ENCODE peak calls at places on chromosomes 12 and 14, in four cellular contexts. D is transverse colon, U is GM12865, L is NB4. E is an unnamed sample.

GRCh38 chr12:89951694-89952060 is 243.0 kb upstream of the ATP2B1 start:
- DNase-seq in L (no peak), U (no peak), D (no peak), E (no peak)

GRCh38 chr12:86283607-86284006 is 27.4 kb upstream of the MGAT4C start:
- DNase-seq in U (no peak), D (no peak), L (no peak), E (no peak)

GRCh38 chr12:124107299-124107698 is 134.3 kb downstream of the ZNF664 start:
- DNase-seq in L (no peak), U (no peak), D (no peak), E (no peak)

GRCh38 chr14:99774526-99775307 is 18.5 kb upstream of the EML1 start:
- DNase-seq in D (peak), U (no peak), L (peak), E (no peak)

GRCh38 chr14:86838363-86838762 is 1154.6 kb downstream of the GALC start:
- DNase-seq in U (peak), D (no peak), L (peak), E (no peak)

GRCh38 chr12:124273630-124274029 is 21.3 kb upstream of the RFLNA start:
- DNase-seq in U (peak), D (no peak), L (peak), E (peak)

GRCh38 chr14:88612981-88613380 is 50.1 kb downstream of the ZC3H14 start:
- DNase-seq in L (no peak), U (no peak), D (no peak), E (no peak)

GRCh38 chr14:21241218-21241819 is 27.9 kb downstream of the HNRNPC start:
- DNase-seq in U (no peak), L (peak), D (no peak), E (no peak)

GRCh38 chr12:96208346-96208745 is 14.2 kb downstream of the ELK3 start:
- DNase-seq in U (no peak), D (no peak), L (no peak), E (no peak)

GRCh38 chr14:61107148-61107641 is 126.2 kb downstream of the SLC38A6 start:
- DNase-seq in L (no peak), U (no peak), D (no peak), E (no peak)

GRCh38 chr14:65144170-65144569 is 41.9 kb upstream of the MAX start:
- DNase-seq in L (no peak), D (no peak), U (no peak), E (no peak)

GRCh38 chr14:102943979-102944378 is 21.5 kb downstream of the AMN start:
- DNase-seq in U (no peak), L (no peak), D (no peak), E (no peak)

GRCh38 chr12:125032466-125033152 is 32.6 kb upstream of the AACS start:
- DNase-seq in U (no peak), D (no peak), L (no peak), E (no peak)

DNA sequence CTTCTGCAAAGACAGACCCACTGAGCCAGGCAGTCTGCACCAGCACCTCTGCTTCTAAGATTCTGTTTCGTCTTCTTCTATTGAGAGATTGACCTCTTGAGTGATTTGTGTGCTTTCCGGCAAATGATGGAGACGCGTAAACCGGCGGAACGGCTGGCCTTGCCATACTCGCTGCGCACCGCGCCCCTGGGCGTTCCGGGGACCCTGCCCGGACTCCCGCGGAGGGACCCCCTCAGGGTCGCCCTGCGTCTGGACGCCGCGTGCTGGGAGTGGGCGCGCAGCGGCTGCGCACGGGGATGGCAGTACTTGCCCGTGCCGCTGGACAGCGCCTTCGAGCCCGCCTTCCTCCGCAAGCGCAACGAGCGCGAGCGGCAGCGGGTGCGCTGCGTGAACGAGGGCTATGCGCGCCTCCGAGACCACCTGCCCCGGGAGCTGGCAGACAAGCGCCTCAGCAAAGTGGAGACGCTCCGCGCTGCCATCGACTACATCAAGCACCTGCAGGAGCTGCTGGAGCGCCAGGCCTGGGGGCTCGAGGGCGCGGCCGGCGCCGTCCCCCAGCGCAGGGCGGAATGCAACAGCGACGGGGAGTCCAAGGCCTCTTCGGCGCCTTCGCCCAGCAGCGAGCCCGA is 703 bp downstream of the ASCL4 start:
- DNase-seq in L (no peak), U (no peak), D (no peak), E (no peak)
- TF ChIP-seq CTCF in L (no peak), U (no peak), D (no peak), E (no peak)

DNA sequence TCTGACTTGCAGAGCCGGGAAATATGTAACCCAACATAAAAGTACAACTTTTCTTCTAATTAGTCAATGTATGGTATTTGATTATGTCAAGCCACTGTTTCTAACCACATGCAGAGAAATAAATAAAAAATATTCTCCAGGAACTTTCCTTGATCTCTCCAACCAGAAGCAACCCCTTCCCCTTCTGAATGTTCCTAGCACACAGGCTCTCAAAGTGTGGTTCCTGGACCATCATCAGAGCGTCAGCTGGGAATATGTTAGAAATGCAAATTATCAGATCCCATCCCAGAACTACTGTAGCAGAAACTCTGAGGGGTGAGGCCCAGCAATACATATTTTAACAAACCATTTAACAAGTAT is 21.0 kb upstream of the ITPR2 start:
- DNase-seq in D (no peak), U (no peak), L (no peak), E (no peak)
- TF ChIP-seq CTCF in D (no peak), U (no peak), L (no peak), E (no peak)

DNA sequence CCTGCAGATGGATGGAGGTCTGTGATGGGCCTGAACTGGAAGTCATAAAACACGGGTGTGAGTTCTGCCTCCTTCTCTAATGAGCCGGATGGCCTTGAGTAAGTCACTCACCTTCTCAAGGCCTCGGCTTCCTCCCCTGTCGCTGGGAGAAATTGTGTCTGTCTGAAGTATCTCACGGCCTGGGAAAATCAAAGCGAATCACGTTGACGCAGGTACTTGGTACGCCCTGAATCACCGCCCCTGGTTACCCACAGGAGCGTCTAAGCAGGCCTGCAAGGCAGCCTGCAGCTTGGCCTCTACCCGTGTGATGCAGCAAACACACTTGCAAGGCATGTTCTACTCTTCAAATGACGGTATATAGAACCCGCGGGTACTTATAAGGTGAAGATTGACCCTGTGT is 28.1 kb upstream of the CD9 start:
- DNase-seq in U (no peak), L (no peak), D (no peak), E (no peak)
- TF ChIP-seq CTCF in U (no peak), L (no peak), D (no peak), E (no peak)

DNA sequence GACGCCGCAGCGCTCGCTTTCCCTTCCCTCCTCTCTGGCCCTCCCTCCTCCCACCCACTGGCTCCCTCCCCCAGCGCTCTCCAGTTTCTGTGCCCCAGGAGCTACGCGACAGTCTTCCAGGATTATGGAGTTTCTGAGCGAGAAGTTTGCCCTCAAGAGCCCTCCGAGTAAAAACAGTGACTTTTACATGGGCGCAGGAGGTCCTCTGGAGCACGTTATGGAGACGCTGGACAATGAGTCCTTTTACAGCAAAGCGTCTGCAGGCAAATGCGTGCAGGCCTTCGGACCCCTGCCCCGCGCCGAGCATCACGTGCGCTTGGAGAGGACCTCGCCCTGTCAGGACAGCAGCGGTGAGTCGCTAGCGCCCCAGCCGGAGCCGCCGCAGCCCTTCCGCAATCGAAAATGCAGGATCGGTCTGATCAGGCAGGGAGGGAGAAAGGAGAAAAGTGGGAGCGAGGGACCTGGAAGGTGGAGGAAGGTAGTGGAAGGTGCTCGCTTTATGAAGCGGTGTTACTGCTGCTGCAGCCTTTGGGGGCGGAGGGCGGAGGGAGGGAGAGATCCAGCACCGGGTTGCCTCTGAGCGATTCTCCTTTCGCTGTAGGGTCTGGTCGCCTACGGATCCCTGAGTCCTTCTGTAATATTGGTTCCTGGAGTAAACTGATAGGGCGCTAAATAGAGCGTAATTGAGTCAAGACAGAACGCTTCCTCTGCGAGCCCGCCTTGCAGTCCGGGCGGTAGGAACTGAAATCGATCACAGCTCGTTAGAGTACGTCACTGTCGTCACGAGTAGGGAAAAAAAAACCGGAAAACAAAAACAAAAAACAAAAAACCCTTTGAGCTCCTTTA is at the start of gene ALX1:
- DNase-seq in D (peak), L (no peak), U (no peak), E (peak)
- TF ChIP-seq CTCF in D (no peak), L (no peak), U (no peak), E (no peak)

DNA sequence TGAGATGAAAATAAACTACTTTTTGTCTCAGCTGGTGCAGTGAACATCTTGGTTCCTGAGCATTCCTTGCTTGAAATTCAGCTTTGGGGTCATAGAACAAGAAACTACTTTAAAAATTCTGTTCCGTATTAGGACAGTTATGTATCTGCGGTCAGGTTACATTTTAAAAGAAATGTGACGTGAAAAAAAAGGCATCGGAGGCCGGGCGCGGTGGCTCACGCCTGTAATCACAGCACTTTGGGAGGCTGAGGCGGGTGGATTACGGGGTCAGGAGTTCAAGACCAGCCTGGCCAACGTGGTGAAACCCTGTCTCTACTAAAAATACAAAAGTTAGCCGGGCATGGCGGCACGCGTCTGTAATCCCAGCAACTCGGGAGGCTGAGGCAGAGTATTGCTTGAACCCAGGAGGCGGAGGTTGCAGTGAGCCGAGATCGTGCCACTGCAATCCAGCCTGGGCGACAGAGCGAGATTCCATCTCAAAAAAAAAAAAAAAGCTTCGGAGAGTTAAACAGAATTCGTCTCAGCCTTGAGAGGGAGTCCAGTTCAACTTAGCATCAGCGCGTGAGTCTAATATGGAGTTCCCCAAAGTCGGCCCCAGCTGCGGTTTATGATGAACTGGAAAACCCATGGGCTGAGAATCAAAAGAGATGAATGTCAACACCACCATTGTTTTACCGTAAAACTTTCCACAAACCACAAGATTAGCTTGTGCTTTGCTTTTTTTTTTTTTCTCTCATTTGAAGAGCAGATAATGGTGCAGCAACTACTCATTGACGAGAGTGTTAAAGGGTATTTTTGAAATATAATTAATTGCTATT is 2.1 kb upstream of the SLC2A13 start:
- DNase-seq in D (no peak), L (no peak), U (peak), E (no peak)
- TF ChIP-seq CTCF in D (peak), L (no peak), U (no peak), E (no peak)

GRCh38 chr12:57491393-57492280 is 3.8 kb downstream of the MARS1 start:
- DNase-seq in L (peak), U (peak), D (no peak), E (no peak)
- TF ChIP-seq CTCF in L (peak), U (peak), D (no peak), E (no peak)

DNA sequence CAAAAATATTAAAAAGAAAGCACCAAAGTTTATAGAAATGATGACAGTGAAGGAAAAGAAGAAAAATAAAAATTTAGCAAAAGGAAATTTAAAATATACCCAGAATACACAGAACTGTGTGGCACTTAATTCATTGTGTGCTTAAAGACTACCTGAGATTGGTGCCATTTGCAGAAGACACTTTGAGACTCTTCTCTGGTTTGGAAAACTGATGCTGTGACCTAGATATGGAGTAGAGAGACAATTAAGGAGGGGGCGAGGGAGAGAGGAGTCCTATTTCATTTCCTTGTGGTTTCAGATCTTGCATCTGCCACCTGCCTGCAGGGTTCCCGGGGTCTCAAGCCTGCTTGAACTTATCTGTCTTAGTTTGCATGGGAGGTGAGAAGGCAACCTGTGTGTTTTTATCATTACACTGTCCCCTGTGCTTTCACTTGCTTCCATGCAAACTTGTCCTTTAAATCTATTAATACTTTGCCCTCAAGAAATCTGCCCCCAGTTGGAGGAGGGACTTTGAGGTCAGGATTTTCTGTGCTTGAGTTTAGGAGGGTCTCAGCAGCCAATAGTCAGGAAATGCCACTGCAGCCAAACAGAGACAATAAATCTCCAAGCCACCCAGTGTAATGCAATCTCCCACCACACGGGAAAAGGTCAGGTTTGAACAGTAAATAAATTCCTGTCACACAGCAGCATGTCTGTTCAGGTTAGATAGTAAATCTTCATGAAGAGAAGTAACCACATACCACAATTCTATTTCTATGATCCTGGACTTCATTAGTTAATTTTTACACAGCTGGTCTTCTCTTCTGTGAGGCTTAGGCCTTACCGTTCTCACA is 119.4 kb downstream of the CAND1 start:
- DNase-seq in D (no peak), U (no peak), L (no peak), E (no peak)
- TF ChIP-seq CTCF in D (no peak), U (no peak), L (no peak), E (no peak)

GRCh38 chr12:51217133-51217967 is 512 bp downstream of the POU6F1 start:
- DNase-seq in U (peak), D (peak), L (peak), E (peak)
- TF ChIP-seq CTCF in U (peak), D (peak), L (peak), E (peak)

GRCh38 chr12:8032242-8033152 is at the start of gene FOXJ2:
- DNase-seq in U (peak), D (peak), L (peak), E (peak)
- TF ChIP-seq CTCF in U (no peak), D (no peak), L (peak), E (peak)

DNA sequence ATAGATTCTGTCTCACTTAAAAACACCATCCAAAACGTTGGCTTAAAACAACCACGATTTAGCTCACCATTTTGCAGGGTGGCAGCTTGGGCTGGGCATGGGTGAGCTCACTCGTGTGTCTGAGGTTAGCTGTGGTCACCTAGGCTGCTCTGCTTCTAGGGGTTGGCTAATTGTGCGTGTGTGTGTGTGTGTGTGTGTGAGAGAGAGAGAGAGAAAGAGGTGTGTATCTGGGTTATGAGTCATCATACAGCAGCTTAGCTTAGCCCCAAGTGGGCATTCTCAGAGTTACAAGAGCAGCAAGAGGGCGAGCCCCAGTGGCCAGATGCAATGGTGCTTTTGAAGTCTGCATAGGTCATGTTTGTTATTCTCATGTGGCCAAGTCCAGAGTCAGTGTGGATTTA is 6.0 kb downstream of the FBXW8 start:
- DNase-seq in D (peak), U (peak), L (peak), E (peak)
- TF ChIP-seq CTCF in D (no peak), U (peak), L (peak), E (no peak)